ENCODE peak calls at places on chromosomes 11 and 22, in four cellular contexts. N, F, G and J are unnamed samples.

GRCh38 chr11:129273322-129273721 is 81.2 kb upstream of the ARHGAP32 start:
- DNase-seq in F (no peak), G (no peak), N (no peak), J (no peak)

GRCh38 chr22:18035740-18036139 is 11.4 kb upstream of the MICAL3 start:
- DNase-seq in F (no peak), G (no peak), N (peak), J (no peak)

GRCh38 chr22:46865052-46865434 is 102.6 kb downstream of the TBC1D22A start:
- DNase-seq in G (no peak), N (no peak), F (no peak), J (no peak)

GRCh38 chr11:129658558-129658882 is 157.1 kb upstream of the TMEM45B start:
- DNase-seq in F (no peak), G (no peak), N (no peak), J (peak)

GRCh38 chr11:112961751-112962747 is 829 bp downstream of the NCAM1 start:
- DNase-seq in G (no peak), F (no peak), N (no peak), J (peak)

GRCh38 chr22:37199839-37200161 is 11.8 kb upstream of the C1QTNF6 start:
- DNase-seq in G (peak), N (peak), F (no peak), J (no peak)

GRCh38 chr11:38266691-38267090 is 1668.7 kb upstream of the RAG2 start:
- DNase-seq in G (no peak), N (no peak), F (no peak), J (no peak)

GRCh38 chr22:49767355-49768062 is 60.2 kb downstream of the BRD1 start:
- DNase-seq in G (peak), F (peak), N (peak), J (peak)

GRCh38 chr11:2951235-2952110 is 22.3 kb upstream of the PHLDA2 start:
- DNase-seq in F (no peak), N (no peak), G (no peak), J (no peak)

GRCh38 chr11:46356911-46357482 is 9.7 kb downstream of the DGKZ start:
- DNase-seq in F (no peak), N (no peak), G (no peak), J (no peak)

GRCh38 chr11:94938399-94939055 is 34.8 kb downstream of the CWC15 start:
- DNase-seq in F (no peak), N (no peak), G (no peak), J (no peak)

GRCh38 chr22:40583058-40583741 is 53.3 kb downstream of the MRTFA start:
- DNase-seq in F (no peak), N (no peak), G (no peak), J (no peak)

GRCh38 chr22:44182591-44183588 is 2.2 kb downstream of the PARVG start:
- DNase-seq in G (no peak), F (no peak), N (no peak), J (no peak)

GRCh38 chr22:44180706-44181032 is at the start of gene PARVG:
- DNase-seq in N (no peak), G (no peak), F (peak), J (no peak)

GRCh38 chr22:44181912-44182590 is 1.3 kb downstream of the PARVG start:
- DNase-seq in F (no peak), N (no peak), G (peak), J (no peak)

GRCh38 chr22:44179989-44180705 is 578 bp upstream of the PARVG start:
- DNase-seq in G (no peak), F (no peak), N (no peak), J (no peak)

GRCh38 chr22:44181033-44181911 is 547 bp downstream of the PARVG start:
- DNase-seq in N (no peak), G (no peak), F (no peak), J (no peak)
- TF ChIP-seq HDAC6 in N (no peak), G (no peak), F (no peak), J (no peak)

GRCh38 chr22:25908212-25908611 is 166.2 kb downstream of the MYO18B start:
- DNase-seq in F (no peak), N (no peak), G (no peak), J (no peak)
- TF ChIP-seq CTCF in F (no peak), N (no peak), G (no peak), J (no peak)

DNA sequence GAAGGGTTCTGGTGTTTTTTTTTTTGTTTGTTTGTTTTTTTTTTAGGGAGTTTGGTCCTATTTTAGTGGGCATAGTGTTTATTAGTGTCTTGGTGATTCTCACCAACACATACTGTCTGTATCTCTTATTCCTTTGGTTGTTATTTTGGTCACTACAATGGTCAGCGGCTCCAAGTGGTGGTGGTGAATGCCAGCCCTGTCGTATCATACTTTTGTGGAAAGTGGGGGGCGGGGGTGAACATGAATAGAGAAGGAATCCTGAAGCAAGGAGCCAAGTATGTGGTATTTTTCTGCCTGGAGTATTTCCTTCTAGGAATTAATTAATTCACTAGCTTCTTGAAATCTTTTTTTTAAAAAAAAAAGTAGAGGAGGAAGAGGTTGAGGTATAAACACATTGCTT is 79.6 kb downstream of the GRK3 start:
- DNase-seq in N (no peak), G (no peak), F (no peak), J (no peak)
- TF ChIP-seq HDAC6 in N (no peak), G (no peak), F (no peak), J (no peak)

GRCh38 chr22:21739828-21740377 is 4.3 kb upstream of the YPEL1 start:
- DNase-seq in N (no peak), G (no peak), F (no peak), J (no peak)

GRCh38 chr22:21738081-21738480 is 2.5 kb upstream of the YPEL1 start:
- DNase-seq in F (no peak), G (peak), N (no peak), J (no peak)

GRCh38 chr22:21741059-21741458 is 5.5 kb upstream of the YPEL1 start:
- DNase-seq in F (no peak), G (no peak), N (no peak), J (no peak)

GRCh38 chr22:21736948-21737347 is 1.4 kb upstream of the YPEL1 start:
- DNase-seq in G (no peak), N (no peak), F (no peak), J (no peak)

GRCh38 chr22:21738966-21739365 is 3.4 kb upstream of the YPEL1 start:
- DNase-seq in N (no peak), F (no peak), G (no peak), J (no peak)
- TF ChIP-seq CTCF in N (no peak), F (no peak), G (no peak), J (no peak)

GRCh38 chr11:108117746-108118371 is 3.5 kb upstream of the ACAT1 start:
- DNase-seq in N (peak), F (no peak), G (peak), J (no peak)
- TF ChIP-seq HDAC6 in N (no peak), F (no peak), G (no peak), J (no peak)

DNA sequence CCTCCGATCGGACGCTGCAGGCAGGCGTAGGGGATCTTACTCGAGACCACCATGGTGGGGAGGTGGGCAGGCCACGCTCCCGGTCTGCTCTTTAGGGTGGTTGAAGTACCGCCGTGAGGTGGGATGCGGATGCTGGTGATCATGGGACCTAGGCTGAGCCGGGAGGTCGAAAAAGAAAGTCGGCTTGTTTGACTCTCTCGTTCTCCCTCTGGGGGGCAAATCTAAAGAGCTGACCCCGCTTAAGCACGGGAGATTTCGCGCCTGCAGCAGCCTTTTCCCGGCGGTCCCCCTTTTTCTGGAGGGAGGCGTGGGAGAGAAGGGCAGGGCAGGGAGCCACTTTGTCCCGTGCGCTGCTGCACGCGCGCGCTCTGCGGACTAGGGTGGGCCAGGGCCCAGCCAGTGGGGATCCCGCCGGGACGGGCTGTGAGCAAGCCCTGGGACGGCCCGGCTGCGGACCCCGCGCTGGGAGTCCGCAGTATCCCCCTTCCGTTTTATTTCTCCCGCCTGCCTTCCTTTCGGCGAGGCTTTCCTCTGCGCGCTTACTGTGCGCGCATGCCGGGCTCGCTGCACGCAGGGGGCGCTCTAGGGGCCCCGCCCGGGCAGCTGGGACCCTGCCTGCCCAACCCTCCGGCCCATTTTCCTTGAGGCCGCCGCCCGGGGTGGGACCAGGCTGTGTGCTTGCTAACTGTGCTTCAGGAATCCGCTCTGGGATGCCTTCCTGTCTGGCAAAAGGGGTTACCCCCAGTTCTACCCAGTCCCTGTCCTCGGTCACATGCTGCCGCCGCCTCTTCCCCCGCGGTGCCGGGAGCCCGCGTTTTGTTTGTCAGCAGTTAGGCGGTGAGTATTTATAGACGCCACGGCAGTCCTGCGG is 81.0 kb downstream of the PRR5L start:
- DNase-seq in G (no peak), F (no peak), N (no peak), J (peak)
- TF ChIP-seq CTCF in G (no peak), F (peak), N (peak), J (peak)

GRCh38 chr11:121891134-121891533 is 224.9 kb downstream of the BLID start:
- DNase-seq in G (no peak), F (no peak), N (no peak), J (no peak)

GRCh38 chr11:121892863-121893262 is 223.2 kb downstream of the BLID start:
- DNase-seq in F (no peak), G (no peak), N (no peak), J (no peak)

GRCh38 chr11:121890377-121890776 is 225.6 kb downstream of the BLID start:
- DNase-seq in F (no peak), G (no peak), N (no peak), J (no peak)

GRCh38 chr11:121889931-121890330 is 226.1 kb downstream of the BLID start:
- DNase-seq in G (no peak), F (no peak), N (no peak), J (no peak)

DNA sequence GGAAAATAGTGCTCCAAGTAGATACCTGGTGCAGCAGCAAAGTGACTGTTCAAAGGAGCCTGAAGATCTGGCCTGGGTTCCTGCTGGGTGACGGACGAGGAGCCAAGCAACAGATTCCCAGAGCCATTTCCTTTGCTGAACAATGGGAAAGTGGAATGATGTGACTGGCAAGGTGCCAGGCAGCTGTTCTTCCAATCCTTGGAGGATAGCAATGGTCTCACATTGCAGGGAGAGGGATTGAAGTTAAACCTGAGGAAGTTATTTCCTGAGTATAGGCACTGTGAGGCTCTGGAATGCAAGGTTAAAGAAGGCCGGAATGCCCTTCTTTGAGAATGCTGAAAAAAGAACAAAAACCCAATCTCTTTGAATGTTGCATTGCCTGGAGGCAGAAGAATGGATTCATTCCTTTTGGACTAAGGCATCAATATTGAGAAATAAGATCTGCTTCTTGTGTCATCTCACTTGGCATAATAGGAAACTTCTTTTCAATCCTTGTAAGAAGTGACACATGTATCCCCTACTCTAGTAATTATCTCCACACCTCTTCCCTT is 223.8 kb downstream of the BLID start:
- DNase-seq in N (no peak), G (no peak), F (no peak), J (no peak)
- TF ChIP-seq HDAC6 in N (no peak), G (no peak), F (no peak), J (no peak)